ENCODE peak calls at places on chromosomes 13 and 19, in four cellular contexts. C is H9, G is neuronal stem cell, T is H1. O is an unnamed sample.

GRCh38 chr13:40158218-40158617 is 502.8 kb downstream of the COG6 start:
- DNase-seq in C (no peak), G (no peak), T (no peak), O (no peak)

GRCh38 chr13:108267338-108267737 is 2.2 kb upstream of the TNFSF13B start:
- DNase-seq in C (no peak), G (no peak), T (no peak), O (no peak)

GRCh38 chr19:58575183-58576041 is 2.3 kb upstream of the MZF1 start:
- DNase-seq in C (peak; percentile 91), G (peak; percentile 91), T (no peak), O (peak; percentile 85)

GRCh38 chr19:42201489-42202289 is 15.8 kb downstream of the DEDD2 start:
- DNase-seq in C (no peak), G (no peak), T (no peak), O (no peak)

GRCh38 chr19:10729406-10729805 is 11.5 kb downstream of the DNM2 start:
- DNase-seq in C (no peak), G (no peak), T (no peak), O (no peak)

GRCh38 chr13:98274921-98275487 is 97.9 kb upstream of the RNF113B start:
- DNase-seq in C (no peak), G (no peak), T (no peak), O (peak; percentile 87)

GRCh38 chr19:35746087-35746462 is 624 bp downstream of the PSENEN start:
- DNase-seq in C (no peak), G (no peak), T (no peak), O (no peak)

GRCh38 chr19:6233827-6234511 is 45.8 kb downstream of the MLLT1 start:
- DNase-seq in C (no peak), G (no peak), T (no peak), O (no peak)

GRCh38 chr19:33683881-33684549 is 62.3 kb downstream of the CHST8 start:
- DNase-seq in C (peak; percentile 90), G (peak; percentile 75), T (peak; percentile 61), O (peak; percentile 18)

GRCh38 chr13:89755729-89756492 is 1591.6 kb upstream of the MIR17HG start:
- DNase-seq in C (no peak), G (no peak), T (no peak), O (no peak)

DNA sequence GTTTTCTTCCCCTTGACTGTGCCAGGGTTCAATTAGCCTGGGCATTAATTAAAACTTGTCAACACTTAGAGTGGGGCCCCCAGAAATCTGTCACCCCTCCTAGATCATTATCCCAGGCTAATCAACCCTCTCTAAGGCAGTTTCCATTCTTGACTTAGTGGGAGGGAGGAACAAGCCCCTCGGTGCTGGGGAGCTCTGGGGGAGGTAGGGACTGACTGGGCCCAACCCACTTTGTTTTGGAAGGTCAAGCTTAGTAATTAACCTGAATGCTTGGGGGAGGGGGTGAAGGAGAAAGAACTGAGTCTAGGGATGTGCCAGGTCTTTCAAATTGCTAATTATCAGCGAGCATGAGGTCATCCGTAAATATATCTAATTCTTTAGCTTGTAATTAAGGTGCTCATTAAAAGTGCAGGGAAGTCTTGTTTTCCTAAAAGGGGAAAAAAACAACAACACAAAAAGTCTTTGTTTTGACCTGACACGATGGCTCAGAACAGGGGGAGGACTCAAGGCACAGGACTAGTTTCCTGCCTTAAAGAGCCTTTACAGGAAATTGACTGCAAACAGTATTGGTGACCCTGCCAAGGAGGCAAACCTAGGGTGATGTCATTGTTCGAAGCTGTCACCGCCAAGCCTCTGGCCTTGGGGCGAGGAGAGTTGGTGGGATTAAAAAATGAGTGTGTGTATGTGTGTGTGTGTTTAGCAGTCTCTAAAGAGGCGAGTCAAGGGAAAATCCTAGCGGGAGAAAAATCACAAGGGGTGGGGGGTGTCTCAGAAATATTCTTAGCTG is 19.4 kb downstream of the ACTN4 start:
- DNase-seq in C (no peak), G (peak; percentile 70), T (no peak), O (peak; percentile 81)
- H2BK120ac ChIP-seq in C (peak overlapping the region; percentile 62), G (peak overlapping the region; percentile 48), T (peak overlapping the region; percentile 91), O (peak overlapping the region; percentile 99)

DNA sequence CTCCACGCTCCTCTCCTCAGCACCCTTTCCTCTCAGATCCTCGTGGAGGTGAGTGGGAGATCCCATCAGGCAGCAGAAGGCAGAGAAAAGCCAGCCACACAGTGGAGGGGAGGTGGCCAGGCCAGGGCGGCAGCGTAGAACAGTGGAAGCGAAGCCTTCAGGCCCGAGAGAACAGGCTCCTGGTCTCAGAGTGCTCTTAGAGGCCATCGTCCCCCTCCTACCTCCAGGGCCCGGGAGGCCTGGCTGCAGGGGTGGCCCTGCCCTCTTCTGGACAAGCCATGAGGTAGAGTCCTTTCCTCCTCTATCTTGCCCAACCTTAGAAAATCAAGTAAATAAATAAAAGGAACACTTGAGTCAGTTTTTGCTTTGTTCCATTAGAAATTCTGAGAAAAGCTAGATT is 202.0 kb downstream of the KATNAL1 start:
- DNase-seq in C (peak; percentile 67), G (no peak), T (no peak), O (no peak)
- H2BK120ac ChIP-seq in C (no peak overlapping the region), G (no peak overlapping the region), T (no peak overlapping the region), O (no peak overlapping the region)

GRCh38 chr19:36772341-36773222 is at the start of gene ZNF850:
- DNase-seq in C (peak; percentile 94), G (peak; percentile 93), T (peak; percentile 68), O (peak; percentile 92)
- H2BK120ac ChIP-seq in C (peak within 1 kb of the TSS; percentile 84), G (no peak within 1 kb of the TSS), T (peak within 1 kb of the TSS; percentile 95), O (no peak within 1 kb of the TSS)

GRCh38 chr13:97259787-97260641 is 37.9 kb downstream of the MBNL2 start:
- DNase-seq in C (no peak), G (no peak), T (no peak), O (peak; percentile 84)
- H2BK120ac ChIP-seq in C (no peak overlapping the region), G (no peak overlapping the region), T (no peak overlapping the region), O (peak overlapping the region; percentile 90)

GRCh38 chr13:66076417-66076816 is 1153.7 kb downstream of the PCDH9 start:
- DNase-seq in C (no peak), G (no peak), T (no peak), O (peak; percentile 84)
- H2BK120ac ChIP-seq in C (no peak overlapping the region), G (no peak overlapping the region), T (no peak overlapping the region), O (no peak overlapping the region)

GRCh38 chr13:23468811-23469210 is 35.3 kb upstream of the SACS start:
- DNase-seq in C (no peak), G (no peak), T (no peak), O (no peak)

GRCh38 chr13:23466144-23467002 is 32.9 kb upstream of the SACS start:
- DNase-seq in C (peak; percentile 67), G (peak; percentile 57), T (no peak), O (peak; percentile 86)

GRCh38 chr13:23469901-23470525 is 36.5 kb upstream of the SACS start:
- DNase-seq in C (no peak), G (no peak), T (no peak), O (peak; percentile 83)

GRCh38 chr13:23467932-23468278 is 34.4 kb upstream of the SACS start:
- DNase-seq in C (no peak), G (no peak), T (no peak), O (no peak)

DNA sequence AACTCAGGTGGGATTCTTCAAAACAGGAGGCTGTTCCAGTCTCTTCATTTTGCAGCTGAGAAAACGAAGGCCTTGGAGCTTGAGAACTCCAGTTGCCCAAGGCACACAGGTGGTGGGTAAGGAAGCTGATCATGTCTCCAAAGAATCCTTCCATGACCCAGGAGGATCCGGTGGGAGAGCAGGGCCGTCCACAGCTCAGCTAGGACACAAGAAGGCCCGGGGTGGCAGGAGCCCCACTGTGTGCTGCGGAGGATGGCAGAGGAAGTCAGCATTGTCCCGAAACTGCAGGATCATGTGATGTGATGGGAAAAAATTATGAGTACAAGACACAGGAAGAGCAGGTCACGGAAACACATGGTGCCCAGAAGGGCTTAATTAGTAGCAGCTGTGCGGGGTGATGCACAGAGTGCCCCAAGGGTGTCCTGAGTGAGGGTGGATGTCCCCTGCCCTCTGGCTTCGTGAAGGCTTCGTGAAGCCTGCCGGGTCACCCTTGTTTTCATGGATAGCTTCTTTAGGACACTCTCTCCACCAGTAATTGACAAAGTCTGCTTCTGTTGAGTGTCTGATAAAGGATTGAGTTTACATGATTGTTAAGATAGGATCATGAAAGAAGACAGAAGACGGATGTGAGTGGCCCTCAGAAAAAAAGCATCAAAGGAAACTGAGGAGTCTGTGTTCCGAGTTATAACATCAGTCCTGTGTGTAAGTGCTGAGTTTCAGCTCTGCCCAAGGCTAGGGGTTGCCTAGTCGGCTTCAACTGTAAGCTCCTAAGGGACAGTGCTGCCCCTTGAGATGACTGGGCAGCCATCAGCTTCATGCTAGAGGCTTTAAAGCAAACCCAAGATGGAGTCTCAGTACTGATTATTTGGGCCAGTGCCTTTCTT is 33.8 kb upstream of the SACS start:
- DNase-seq in C (no peak), G (no peak), T (no peak), O (peak; percentile 43)
- H2BK120ac ChIP-seq in C (no peak overlapping the region), G (no peak overlapping the region), T (no peak overlapping the region), O (peak overlapping the region; percentile 96)

GRCh38 chr19:12937243-12938053 is 961 bp upstream of the CALR start:
- DNase-seq in C (peak; percentile 77), G (no peak), T (no peak), O (no peak)
- H2BK120ac ChIP-seq in C (no peak overlapping the region), G (peak overlapping the region; percentile 95), T (peak overlapping the region; percentile 9), O (peak overlapping the region; percentile 7)